ENCODE peak calls at places on chromosomes 12 and 14, in seven cellular contexts. L, Q, W, C, N, R and U are unnamed samples.

GRCh38 chr12:39990122-39991101 is 115.5 kb downstream of the SLC2A13 start:
- DNase-seq in L (peak), Q (no peak), W (peak), C (peak), N (peak), R (peak), U (peak)

GRCh38 chr12:92080390-92081285 is 65.0 kb downstream of the BTG1 start:
- DNase-seq in L (no peak), Q (peak), W (peak), C (peak), N (no peak), R (peak), U (peak)

GRCh38 chr14:90491221-90491867 is 94.5 kb downstream of the CALM1 start:
- DNase-seq in L (no peak), Q (no peak), W (no peak), C (peak), N (peak), R (no peak), U (peak)

GRCh38 chr12:56315256-56315625 is 547 bp downstream of the CNPY2 start:
- DNase-seq in L (peak), Q (no peak), W (no peak), C (no peak), N (no peak), R (peak), U (no peak)

GRCh38 chr12:29043069-29043468 is 106.0 kb upstream of the FAR2 start:
- DNase-seq in L (no peak), Q (no peak), W (no peak), C (peak), N (no peak), R (no peak), U (peak)

GRCh38 chr12:128578045-128578444 is 245.7 kb downstream of the SLC15A4 start:
- DNase-seq in L (no peak), Q (no peak), W (no peak), C (no peak), N (no peak), R (no peak), U (no peak)

GRCh38 chr12:128524439-128524838 is 257.5 kb downstream of the TMEM132C start:
- DNase-seq in L (no peak), Q (no peak), W (no peak), C (no peak), N (peak), R (no peak), U (no peak)

GRCh38 chr14:93006484-93007128 is 83.7 kb downstream of the CHGA start:
- DNase-seq in L (no peak), Q (peak), W (no peak), C (no peak), N (no peak), R (no peak), U (peak)

GRCh38 chr14:57317248-57317833 is 48.6 kb downstream of the AP5M1 start:
- DNase-seq in L (peak), Q (peak), W (peak), C (peak), N (peak), R (peak), U (peak)

GRCh38 chr12:121295123-121295745 is 1.3 kb downstream of the CAMKK2 start:
- DNase-seq in L (no peak), Q (no peak), W (no peak), C (no peak), N (peak), R (peak), U (no peak)

GRCh38 chr14:79992799-79993198 is 218.5 kb downstream of the DIO2 start:
- DNase-seq in L (no peak), Q (no peak), W (no peak), C (no peak), N (no peak), R (no peak), U (peak)

GRCh38 chr12:130557876-130558770 is 158.0 kb downstream of the RIMBP2 start:
- DNase-seq in L (peak), Q (no peak), W (no peak), C (no peak), N (no peak), R (no peak), U (no peak)

GRCh38 chr12:131642101-131642540 is 68.8 kb upstream of the SFSWAP start:
- DNase-seq in L (no peak), Q (no peak), W (no peak), C (no peak), N (no peak), R (no peak), U (no peak)

GRCh38 chr14:89041245-89041585 is 216.8 kb downstream of the TTC8 start:
- DNase-seq in L (peak), Q (no peak), W (peak), C (no peak), N (no peak), R (peak), U (no peak)

GRCh38 chr12:122022393-122023338 is 982 bp downstream of the BCL7A start:
- DNase-seq in L (peak), Q (no peak), W (no peak), C (no peak), N (no peak), R (peak), U (peak)

GRCh38 chr12:121165316-121165715 is 32.6 kb downstream of the P2RX7 start:
- DNase-seq in L (no peak), Q (peak), W (peak), C (no peak), N (no peak), R (no peak), U (no peak)

GRCh38 chr12:14327717-14328116 is 37.8 kb upstream of the ATF7IP start:
- DNase-seq in L (no peak), Q (no peak), W (no peak), C (peak), N (no peak), R (peak), U (peak)

GRCh38 chr12:4172999-4173398 is 100.6 kb upstream of the CCND2 start:
- DNase-seq in L (no peak), Q (no peak), W (no peak), C (peak), N (no peak), R (no peak), U (peak)

GRCh38 chr14:96242126-96242525 is 13.9 kb upstream of the BDKRB1 start:
- DNase-seq in L (no peak), Q (no peak), W (no peak), C (no peak), N (no peak), R (no peak), U (no peak)

GRCh38 chr14:74638970-74639369 is 26.9 kb upstream of the LTBP2 start:
- DNase-seq in L (no peak), Q (no peak), W (no peak), C (no peak), N (no peak), R (no peak), U (peak)

GRCh38 chr14:52313903-52314481 is at the start of gene PTGER2:
- DNase-seq in L (peak), Q (no peak), W (peak), C (peak), N (peak), R (peak), U (peak)

GRCh38 chr14:61651355-61651754 is 44.0 kb upstream of the HIF1A start:
- DNase-seq in L (no peak), Q (no peak), W (no peak), C (no peak), N (no peak), R (no peak), U (no peak)

GRCh38 chr14:106134901-106135300 is 608.5 kb downstream of the TMEM121 start:
- DNase-seq in L (no peak), Q (no peak), W (no peak), C (no peak), N (no peak), R (no peak), U (no peak)

GRCh38 chr14:75794615-75795038 is 133.6 kb downstream of the TTLL5 start:
- DNase-seq in L (no peak), Q (peak), W (peak), C (peak), N (no peak), R (peak), U (peak)

GRCh38 chr12:13744566-13744965 is 236.8 kb downstream of the GRIN2B start:
- DNase-seq in L (no peak), Q (no peak), W (no peak), C (no peak), N (no peak), R (no peak), U (no peak)

DNA sequence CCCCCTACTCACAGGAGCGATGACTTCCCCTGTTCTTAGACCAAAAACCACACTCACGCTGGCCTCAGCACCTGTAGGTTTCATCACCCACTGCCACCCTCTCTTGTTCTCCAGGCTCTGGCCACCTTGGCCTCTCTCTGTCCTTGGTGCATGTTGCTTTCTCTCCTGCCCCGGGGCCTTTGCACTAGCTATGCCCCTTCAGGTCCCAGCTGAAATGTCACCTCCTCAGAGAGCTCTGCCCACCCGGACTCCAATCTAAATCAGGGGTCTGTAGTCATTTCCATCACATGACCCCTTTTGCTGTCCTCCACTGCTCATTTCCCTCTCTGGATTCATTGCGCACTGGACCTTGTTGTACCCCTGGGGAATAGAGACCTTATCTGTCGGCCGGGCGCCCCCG is 8.2 kb upstream of the TRPV4 start:
- DNase-seq in L (no peak), Q (no peak), W (no peak), C (no peak), N (no peak), R (no peak), U (no peak)
- TF ChIP-seq CTCF in L (no peak), Q (no peak), W (no peak), C (no peak), N (no peak), R (no peak), U (no peak)

GRCh38 chr14:59358774-59359173 is 106.4 kb downstream of the GPR135 start:
- DNase-seq in L (peak), Q (no peak), W (no peak), C (no peak), N (no peak), R (peak), U (no peak)
- H3K4me3 ChIP-seq in L (no peak), Q (no peak), W (no peak), C (no peak), N (no peak), R (no peak), U (no peak)

GRCh38 chr12:96329545-96329944 is 70.7 kb downstream of the CDK17 start:
- DNase-seq in L (no peak), Q (no peak), W (no peak), C (no peak), N (no peak), R (no peak), U (no peak)

GRCh38 chr12:96329018-96329417 is 71.2 kb downstream of the CDK17 start:
- DNase-seq in L (no peak), Q (no peak), W (no peak), C (no peak), N (no peak), R (no peak), U (no peak)

GRCh38 chr12:96326628-96327227 is 73.5 kb downstream of the CDK17 start:
- DNase-seq in L (no peak), Q (no peak), W (no peak), C (no peak), N (no peak), R (no peak), U (no peak)

GRCh38 chr12:96327346-96327745 is 72.9 kb downstream of the CDK17 start:
- DNase-seq in L (no peak), Q (no peak), W (no peak), C (no peak), N (no peak), R (no peak), U (no peak)

GRCh38 chr12:96327889-96328288 is 72.3 kb downstream of the CDK17 start:
- DNase-seq in L (no peak), Q (no peak), W (no peak), C (no peak), N (no peak), R (peak), U (no peak)
- TF ChIP-seq CTCF in L (no peak), Q (no peak), W (no peak), C (no peak), N (no peak), R (no peak), U (no peak)

DNA sequence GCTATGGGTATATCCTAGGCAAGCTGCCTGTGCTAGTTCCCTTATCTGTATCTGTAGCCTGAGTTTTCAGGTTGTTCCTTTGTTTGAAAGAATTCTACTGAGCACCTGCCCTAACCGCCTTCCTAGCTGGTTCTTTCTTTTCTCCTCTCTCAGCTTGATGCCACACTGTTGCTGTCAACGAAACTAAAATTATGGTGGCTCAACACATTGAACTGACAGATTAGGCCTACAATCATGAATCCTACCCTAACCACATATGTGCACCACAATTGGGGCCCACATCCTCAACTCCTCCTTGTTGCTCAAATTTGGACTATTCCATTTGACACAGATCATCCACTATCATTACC is 36.2 kb upstream of the RESF1 start:
- DNase-seq in L (no peak), Q (no peak), W (no peak), C (no peak), N (no peak), R (no peak), U (no peak)
- H3K4me3 ChIP-seq in L (no peak), Q (no peak), W (no peak), C (no peak), N (no peak), R (no peak), U (no peak)